ENCODE peak calls at places on chromosome 1, in nine cellular contexts. O is mammary epithelial cell, P is astrocyte, A is left lung, C is cardiac muscle cell, G is heart left ventricle, K is adrenal gland, J is left ventricle myocardium inferior, N is body of pancreas. D is an unnamed sample. For H3K4me1 and H3K36me3, the result is how much of the 10 kb centered on the place peaks cover.

GRCh38 chr1:159188375-159188788 is 16.3 kb upstream of the ACKR1 start:
- DNase-seq in N (peak), C (peak), P (peak), G (peak), O (no peak), K (peak), A (peak), J (peak), D (peak)

GRCh38 chr1:17844146-17844826 is 89.2 kb downstream of the ACTL8 start:
- DNase-seq in C (no peak), K (no peak), O (no peak), A (no peak), J (no peak), N (no peak), G (no peak), P (no peak), D (no peak)

GRCh38 chr1:238552271-238552670 is 661.5 kb upstream of the ZP4 start:
- DNase-seq in A (no peak), C (no peak), O (no peak), G (no peak), K (no peak), N (no peak), P (no peak), J (no peak), D (no peak)

GRCh38 chr1:205052689-205053088 is 9.7 kb downstream of the CNTN2 start:
- DNase-seq in K (no peak), P (no peak), C (no peak), N (no peak), G (no peak), J (no peak), A (peak), O (no peak), D (no peak)

GRCh38 chr1:203304391-203304918 is 864 bp upstream of the BTG2 start:
- DNase-seq in P (no peak), C (no peak), K (peak), O (no peak), J (no peak), A (no peak), N (peak), G (no peak), D (no peak)

GRCh38 chr1:14296795-14297194 is 301.7 kb upstream of the KAZN start:
- DNase-seq in G (no peak), J (no peak), K (no peak), O (no peak), P (peak), A (no peak), N (no peak), C (no peak), D (no peak)

GRCh38 chr1:100713636-100714035 is 5.9 kb upstream of the VCAM1 start:
- DNase-seq in K (no peak), C (no peak), A (no peak), O (no peak), G (no peak), J (no peak), P (no peak), N (no peak), D (peak)

GRCh38 chr1:171127481-171127880 is 36.8 kb downstream of the FMO3 start:
- DNase-seq in O (peak), P (peak), J (no peak), N (no peak), G (no peak), C (no peak), K (no peak), A (no peak), D (peak)

GRCh38 chr1:30362603-30362990 is 360.8 kb downstream of the MATN1 start:
- DNase-seq in N (no peak), A (no peak), C (no peak), K (no peak), O (no peak), G (no peak), P (no peak), J (no peak), D (no peak)

GRCh38 chr1:7985851-7986612 is 24.5 kb downstream of the PARK7 start:
- DNase-seq in N (no peak), C (no peak), P (no peak), J (no peak), O (no peak), A (no peak), G (no peak), K (no peak), D (no peak)

GRCh38 chr1:221723018-221723917 is 18.6 kb downstream of the DUSP10 start:
- DNase-seq in O (peak), N (no peak), J (no peak), C (peak), P (peak), K (no peak), G (no peak), A (no peak), D (no peak)

GRCh38 chr1:37056201-37056764 is 22.0 kb upstream of the GRIK3 start:
- DNase-seq in O (no peak), J (no peak), G (no peak), C (no peak), A (no peak), P (no peak), N (no peak), K (no peak), D (no peak)

DNA sequence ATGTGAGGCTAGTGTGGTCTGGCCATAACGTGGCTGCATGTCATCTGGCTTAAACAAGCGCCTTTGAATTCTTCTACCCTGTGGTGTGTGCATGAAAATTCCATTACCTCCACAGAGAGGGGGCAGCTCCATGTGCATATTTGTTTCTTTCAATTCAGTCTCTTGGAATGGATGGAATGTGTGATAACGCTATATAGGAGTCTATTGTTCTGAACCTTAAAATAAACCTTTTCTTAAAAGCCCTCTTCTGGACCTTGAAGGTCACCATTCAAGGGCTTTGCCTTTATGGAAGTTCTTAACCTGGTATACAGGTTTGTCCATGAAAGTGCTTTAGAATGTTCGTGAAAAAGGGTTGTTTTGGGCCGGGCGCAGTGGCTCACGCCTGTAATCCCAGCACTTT is 118.2 kb upstream of the ADGRL2 start:
- DNase-seq in K (no peak), J (no peak), N (no peak), A (no peak), O (no peak), C (peak), G (no peak), P (peak), D (no peak)
- H3K4me1 ChIP-seq in K (under half), J (under half), N (under half), A (under half), O (under half), C (under half), G (under half), P (under half), D (under half)

GRCh38 chr1:240312872-240313271 is 221.2 kb downstream of the FMN2 start:
- DNase-seq in P (peak), C (no peak), O (no peak), N (no peak), A (no peak), K (no peak), G (no peak), J (no peak), D (peak)
- H3K36me3 ChIP-seq in P (under half), C (under half), O (under half), N (under half), A (under half), K (under half), G (under half), J (under half), D (under half)

DNA sequence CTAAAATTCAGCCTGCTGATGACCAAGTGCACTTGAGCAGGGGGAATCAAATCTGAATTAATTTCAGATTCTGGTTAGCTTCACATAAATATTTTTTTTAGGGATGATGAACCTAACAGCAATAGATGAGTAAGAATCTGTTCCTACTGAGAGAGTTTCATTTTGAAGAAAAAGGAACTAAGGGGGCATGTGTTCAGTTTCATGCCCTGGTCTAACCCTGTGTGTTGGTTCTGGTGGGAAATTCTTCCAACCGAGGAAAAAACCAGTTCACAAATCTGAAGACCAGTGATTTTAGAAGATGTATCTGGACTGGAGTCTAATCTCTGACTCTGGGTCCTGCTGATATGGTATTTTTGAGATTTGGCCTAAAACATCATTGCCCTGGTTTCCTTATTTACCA is 13.7 kb downstream of the SELL start:
- DNase-seq in G (no peak), K (no peak), C (no peak), A (no peak), O (no peak), N (no peak), P (no peak), J (no peak), D (no peak)
- H3K4me1 ChIP-seq in G (under half), K (under half), C (under half), A (half or more), O (under half), N (under half), P (under half), J (under half), D (under half)

GRCh38 chr1:154845879-154846278 is 24.2 kb downstream of the KCNN3 start:
- DNase-seq in A (no peak), N (no peak), J (no peak), G (no peak), O (no peak), K (no peak), P (no peak), C (no peak), D (no peak)

GRCh38 chr1:154847891-154848290 is 22.2 kb downstream of the KCNN3 start:
- DNase-seq in G (peak), O (no peak), N (no peak), A (no peak), J (no peak), C (no peak), K (peak), P (no peak), D (peak)

GRCh38 chr1:154848983-154849382 is 21.1 kb downstream of the KCNN3 start:
- DNase-seq in P (no peak), N (no peak), K (no peak), C (no peak), J (no peak), G (no peak), O (no peak), A (no peak), D (no peak)

GRCh38 chr1:154845174-154845573 is 24.9 kb downstream of the KCNN3 start:
- DNase-seq in K (no peak), G (peak), N (no peak), J (peak), P (no peak), O (no peak), C (no peak), A (no peak), D (no peak)

GRCh38 chr1:154846921-154847442 is 23.1 kb downstream of the KCNN3 start:
- DNase-seq in A (no peak), K (no peak), P (no peak), C (no peak), O (no peak), G (peak), N (no peak), J (no peak), D (no peak)
- H3K36me3 ChIP-seq in A (under half), K (under half), P (under half), C (under half), O (under half), G (under half), N (under half), J (under half), D (under half)

GRCh38 chr1:41640141-41640751 is 155.8 kb upstream of the EDN2 start:
- DNase-seq in C (no peak), J (no peak), A (no peak), G (no peak), O (no peak), K (no peak), P (no peak), N (no peak), D (no peak)
- H3K4me1 ChIP-seq in C (under half), J (under half), A (under half), G (under half), O (under half), K (under half), P (under half), N (under half), D (under half)

DNA sequence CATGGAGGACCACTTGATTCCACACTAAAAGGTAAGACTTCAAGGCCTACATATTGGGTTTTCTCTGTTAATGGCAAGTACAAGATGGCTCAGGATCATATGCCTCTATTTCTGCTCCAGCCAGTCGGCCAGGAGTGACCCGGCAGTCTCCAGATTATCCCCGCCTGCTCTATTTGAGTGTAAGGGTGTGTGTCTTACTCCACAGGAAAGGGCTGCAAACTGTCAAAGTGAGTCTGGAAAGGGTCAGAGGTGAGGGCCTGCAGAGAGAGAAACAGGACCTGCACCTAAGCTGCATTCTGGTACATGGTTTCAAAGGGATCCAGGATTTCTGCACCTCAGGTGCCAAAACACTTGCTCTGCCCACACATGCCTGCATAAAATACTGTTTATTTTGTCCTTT is 9.2 kb downstream of the ZNF692 start:
- DNase-seq in O (no peak), P (no peak), N (no peak), K (no peak), J (no peak), G (no peak), C (peak), A (no peak), D (no peak)
- H3K36me3 ChIP-seq in O (under half), P (under half), N (under half), K (half or more), J (half or more), G (half or more), C (under half), A (under half), D (half or more)

GRCh38 chr1:234976880-234977680 is 151.6 kb downstream of the TOMM20 start:
- DNase-seq in G (no peak), A (peak), N (peak), P (no peak), J (no peak), K (peak), O (no peak), C (no peak), D (no peak)

GRCh38 chr1:234975122-234975940 is 153.3 kb downstream of the TOMM20 start:
- DNase-seq in O (peak), P (peak), C (no peak), J (no peak), A (no peak), N (peak), K (peak), G (no peak), D (peak)

GRCh38 chr1:234977891-234978396 is 150.7 kb downstream of the TOMM20 start:
- DNase-seq in A (peak), C (no peak), G (no peak), J (no peak), P (no peak), O (no peak), N (peak), K (peak), D (no peak)

GRCh38 chr1:234978397-234979291 is 150.0 kb downstream of the TOMM20 start:
- DNase-seq in C (no peak), N (peak), O (peak), A (peak), J (peak), G (peak), P (peak), K (peak), D (peak)

GRCh38 chr1:234975941-234976871 is 152.4 kb downstream of the TOMM20 start:
- DNase-seq in N (peak), K (peak), J (no peak), O (no peak), P (no peak), C (no peak), A (peak), G (no peak), D (no peak)
- H3K4me1 ChIP-seq in N (half or more), K (half or more), J (half or more), O (half or more), P (half or more), C (under half), A (half or more), G (half or more), D (half or more)

GRCh38 chr1:2074944-2075740 is 24.9 kb downstream of the PRKCZ start:
- DNase-seq in O (no peak), G (no peak), A (peak), K (peak), C (no peak), N (no peak), J (no peak), P (no peak), D (no peak)
- H3K36me3 ChIP-seq in O (under half), G (under half), A (under half), K (under half), C (under half), N (under half), J (under half), P (under half), D (under half)

DNA sequence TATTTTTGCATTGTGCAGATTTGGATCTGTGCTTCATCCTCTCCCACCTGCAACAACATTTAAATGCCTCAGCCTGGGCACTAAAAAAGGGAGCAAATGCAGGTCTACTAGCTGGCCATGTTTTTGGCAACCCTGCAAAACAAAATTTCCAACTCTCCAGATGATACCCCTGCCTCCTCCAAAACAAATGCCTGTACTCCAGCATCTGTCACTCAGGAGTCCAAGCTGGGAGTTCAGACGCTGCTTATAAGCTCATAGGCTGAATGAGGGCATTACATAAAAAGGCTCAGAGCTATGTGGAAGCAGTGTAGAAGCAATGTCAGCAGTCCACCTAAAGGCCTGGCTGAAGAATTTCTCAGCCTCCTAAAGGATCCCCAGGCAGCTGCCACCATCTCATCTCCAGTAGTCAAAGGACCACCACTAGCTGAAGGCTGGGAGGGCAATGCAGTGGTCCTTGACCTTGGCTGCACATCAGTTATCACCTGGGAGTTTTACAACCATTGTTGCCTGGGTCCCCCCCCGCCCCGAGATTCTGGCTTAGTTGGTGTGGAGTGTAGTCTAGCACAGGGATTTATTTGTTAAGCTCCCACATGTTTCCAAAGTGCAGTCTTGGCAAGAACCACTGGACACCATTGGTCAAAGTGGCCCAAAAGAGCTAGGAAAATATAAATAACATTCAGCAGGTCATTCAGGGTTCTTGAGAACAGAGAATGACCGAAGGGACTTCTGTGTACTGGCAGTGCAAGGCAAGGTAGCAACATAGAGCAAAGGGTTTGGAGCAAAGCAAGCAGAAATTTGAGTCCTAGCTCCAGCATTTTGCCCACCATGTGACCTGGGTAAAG is 57.2 kb downstream of the ITPKB start:
- DNase-seq in A (no peak), N (no peak), K (no peak), G (no peak), C (no peak), P (no peak), O (no peak), J (no peak), D (no peak)
- H3K4me1 ChIP-seq in A (half or more), N (under half), K (under half), G (half or more), C (under half), P (under half), O (under half), J (half or more), D (under half)

D was measured in adipocyte.